ENCODE peak calls at places on chromosome 20, in five cellular contexts. G, M, L, Z and D are unnamed samples.
A peak's percentile ranks its signal among the peaks of the same experiment; 100 is the strongest.

GRCh38 chr20:5715068-5715841 is 34.9 kb upstream of the SHLD1 start:
- DNase-seq in G (no peak), M (no peak), L (no peak), Z (no peak), D (no peak)

GRCh38 chr20:49452011-49452482 is 30.4 kb downstream of the KCNB1 start:
- DNase-seq in G (peak; percentile 31), M (no peak), L (peak; percentile 24), Z (peak; percentile 74), D (no peak)

GRCh38 chr20:62942456-62942855 is 4.5 kb downstream of the GID8 start:
- DNase-seq in G (no peak), M (no peak), L (no peak), Z (no peak), D (no peak)

GRCh38 chr20:46523696-46524328 is 10.5 kb upstream of the ZNF334 start:
- DNase-seq in G (no peak), M (peak; percentile 33), L (no peak), Z (peak; percentile 25), D (peak; percentile 28)

GRCh38 chr20:9301129-9302072 is 213.0 kb upstream of the LAMP5 start:
- DNase-seq in G (no peak), M (no peak), L (no peak), Z (peak; percentile 48), D (no peak)

GRCh38 chr20:58597021-58597940 is 53.8 kb upstream of the STX16 start:
- DNase-seq in G (peak; percentile 80), M (no peak), L (no peak), Z (no peak), D (no peak)

GRCh38 chr20:47682916-47683315 is 102.4 kb downstream of the SULF2 start:
- DNase-seq in G (no peak), M (no peak), L (peak; percentile 26), Z (no peak), D (no peak)

GRCh38 chr20:36018208-36018988 is 50.0 kb downstream of the CNBD2 start:
- DNase-seq in G (no peak), M (no peak), L (no peak), Z (peak; percentile 8), D (no peak)

GRCh38 chr20:52010541-52010940 is 181.0 kb downstream of the ZFP64 start:
- DNase-seq in G (no peak), M (peak; percentile 23), L (no peak), Z (no peak), D (no peak)

GRCh38 chr20:53190225-53190624 is 218.1 kb downstream of the TSHZ2 start:
- DNase-seq in G (no peak), M (no peak), L (no peak), Z (no peak), D (no peak)

GRCh38 chr20:58407201-58407873 is 18.3 kb downstream of the VAPB start:
- DNase-seq in G (no peak), M (no peak), L (no peak), Z (peak; percentile 49), D (no peak)

GRCh38 chr20:21529863-21530262 is 16.0 kb upstream of the NKX2-2 start:
- DNase-seq in G (no peak), M (no peak), L (no peak), Z (peak; percentile 27), D (no peak)

GRCh38 chr20:8855315-8855714 is 213.6 kb upstream of the PLCB4 start:
- DNase-seq in G (peak; percentile 43), M (no peak), L (no peak), Z (no peak), D (no peak)

GRCh38 chr20:4524792-4525191 is 196.9 kb upstream of the PRND start:
- DNase-seq in G (no peak), M (no peak), L (no peak), Z (no peak), D (no peak)

GRCh38 chr20:44736170-44737021 is 9.3 kb upstream of the KCNK15 start:
- DNase-seq in G (peak; percentile 57), M (peak; percentile 65), L (no peak), Z (peak; percentile 91), D (peak; percentile 74)

GRCh38 chr20:36808317-36809257 is 35.0 kb upstream of the DSN1 start:
- DNase-seq in G (peak; percentile 45), M (peak; percentile 84), L (peak; percentile 78), Z (peak; percentile 80), D (peak; percentile 56)

GRCh38 chr20:33423141-33423834 is 20.3 kb downstream of the SNTA1 start:
- DNase-seq in G (peak; percentile 47), M (no peak), L (no peak), Z (no peak), D (no peak)

GRCh38 chr20:37755665-37756064 is 61.8 kb downstream of the CTNNBL1 start:
- DNase-seq in G (no peak), M (no peak), L (no peak), Z (peak; percentile 9), D (no peak)

GRCh38 chr20:36439040-36439730 is 102.1 kb upstream of the MYL9 start:
- DNase-seq in G (peak; percentile 48), M (peak; percentile 93), L (peak; percentile 70), Z (peak; percentile 75), D (peak; percentile 56)

GRCh38 chr20:23625236-23625964 is 12.4 kb downstream of the CST3 start:
- DNase-seq in G (no peak), M (no peak), L (no peak), Z (no peak), D (no peak)

GRCh38 chr20:36538026-36538764 is 3.1 kb upstream of the MYL9 start:
- DNase-seq in G (no peak), M (no peak), L (no peak), Z (peak; percentile 80), D (no peak)

GRCh38 chr20:51536116-51537069 is 6.1 kb downstream of the NFATC2 start:
- DNase-seq in G (no peak), M (no peak), L (no peak), Z (no peak), D (no peak)

GRCh38 chr20:44728835-44729342 is 13.7 kb downstream of the CCN5 start:
- DNase-seq in G (no peak), M (peak; percentile 55), L (no peak), Z (peak; percentile 85), D (no peak)

GRCh38 chr20:9660236-9660868 is 146.0 kb downstream of the LAMP5 start:
- DNase-seq in G (no peak), M (peak; percentile 64), L (no peak), Z (peak; percentile 45), D (peak; percentile 33)

GRCh38 chr20:19793716-19794115 is 35.7 kb downstream of the RIN2 start:
- DNase-seq in G (no peak), M (no peak), L (no peak), Z (no peak), D (no peak)

GRCh38 chr20:36573103-36573797 is at the start of gene TGIF2:
- DNase-seq in G (peak; percentile 88), M (peak; percentile 94), L (peak; percentile 93), Z (peak; percentile 85), D (peak; percentile 85)

GRCh38 chr20:53597085-53597482 is 3.4 kb upstream of the ZNF217 start:
- DNase-seq in G (no peak), M (no peak), L (no peak), Z (no peak), D (no peak)

GRCh38 chr20:57263127-57263609 is 3.3 kb downstream of the BMP7 start:
- DNase-seq in G (no peak), M (no peak), L (no peak), Z (no peak), D (no peak)

GRCh38 chr20:35831029-35831428 is 59.2 kb downstream of the PHF20 start:
- DNase-seq in G (no peak), M (no peak), L (no peak), Z (no peak), D (no peak)

GRCh38 chr20:58921564-58921963 is 59.5 kb upstream of the NELFCD start:
- DNase-seq in G (no peak), M (no peak), L (no peak), Z (no peak), D (no peak)

GRCh38 chr20:16407251-16408067 is 165.8 kb downstream of the KIF16B start:
- DNase-seq in G (no peak), M (no peak), L (no peak), Z (no peak), D (no peak)